ENCODE peak calls at places on chromosomes 11 and 22, in nine cellular contexts. Q is pancreas, V is HFF-Myc, F is lung, L is left lung, E is heart right ventricle, Z is fibroblast of the aortic adventitia, U is spleen, I is colonic mucosa. O is an unnamed sample.
A peak's percentile ranks its signal among the peaks of the same experiment; 100 is the strongest.

GRCh38 chr11:78995166-78995565 is 420.5 kb upstream of the NARS2 start:
- DNase-seq in Q (no peak), V (no peak), F (no peak), L (no peak), E (no peak), Z (no peak), U (no peak), I (no peak), O (no peak)

GRCh38 chr22:42811510-42811909 is 45.6 kb downstream of the ARFGAP3 start:
- DNase-seq in Q (no peak), V (no peak), F (peak; percentile 6), L (no peak), E (no peak), Z (no peak), U (no peak), I (no peak), O (no peak)

GRCh38 chr11:27472398-27473016 is at the start of gene LGR4:
- DNase-seq in Q (peak; percentile 97), V (peak; percentile 81), F (peak; percentile 85), L (peak; percentile 82), E (peak; percentile 89), Z (peak; percentile 91), U (peak; percentile 92), I (peak; percentile 98), O (peak; percentile 99)

GRCh38 chr11:35082322-35083180 is 56.4 kb upstream of the CD44 start:
- DNase-seq in Q (peak; percentile 68), V (peak; percentile 88), F (peak; percentile 71), L (peak; percentile 84), E (peak; percentile 46), Z (peak; percentile 81), U (peak; percentile 91), I (peak; percentile 59), O (peak; percentile 74)

GRCh38 chr11:69635210-69635609 is 5.7 kb upstream of the CCND1 start:
- DNase-seq in Q (no peak), V (no peak), F (no peak), L (no peak), E (no peak), Z (no peak), U (no peak), I (no peak), O (no peak)

GRCh38 chr22:43110927-43111623 is 525 bp downstream of the BIK start:
- DNase-seq in Q (peak; percentile 90), V (no peak), F (peak; percentile 41), L (peak; percentile 86), E (peak; percentile 33), Z (no peak), U (peak; percentile 84), I (peak; percentile 50), O (peak; percentile 59)

GRCh38 chr22:32660292-32660691 is 141.2 kb upstream of the TIMP3 start:
- DNase-seq in Q (peak; percentile 79), V (peak; percentile 47), F (peak; percentile 68), L (peak; percentile 82), E (peak; percentile 71), Z (peak; percentile 78), U (no peak), I (peak; percentile 74), O (peak; percentile 79)

GRCh38 chr11:124069429-124070401 is 28.6 kb upstream of the OR10G7 start:
- DNase-seq in Q (peak; percentile 58), V (peak; percentile 31), F (peak; percentile 44), L (peak; percentile 82), E (peak; percentile 24), Z (peak; percentile 53), U (peak; percentile 87), I (peak; percentile 59), O (peak; percentile 78)

GRCh38 chr11:116035972-116036371 is 531.8 kb upstream of the CADM1 start:
- DNase-seq in Q (no peak), V (no peak), F (no peak), L (no peak), E (no peak), Z (no peak), U (no peak), I (no peak), O (no peak)

GRCh38 chr11:129277216-129277838 is 85.2 kb upstream of the ARHGAP32 start:
- DNase-seq in Q (no peak), V (no peak), F (no peak), L (no peak), E (no peak), Z (peak; percentile 11), U (no peak), I (no peak), O (peak; percentile 27)
- H3K4me3 ChIP-seq in Q (no peak overlapping the region), V (no peak overlapping the region), F (no peak overlapping the region), L (no peak overlapping the region), E (no peak overlapping the region), Z (no peak overlapping the region), U (no peak overlapping the region), I (no peak overlapping the region), O (no peak overlapping the region)

DNA sequence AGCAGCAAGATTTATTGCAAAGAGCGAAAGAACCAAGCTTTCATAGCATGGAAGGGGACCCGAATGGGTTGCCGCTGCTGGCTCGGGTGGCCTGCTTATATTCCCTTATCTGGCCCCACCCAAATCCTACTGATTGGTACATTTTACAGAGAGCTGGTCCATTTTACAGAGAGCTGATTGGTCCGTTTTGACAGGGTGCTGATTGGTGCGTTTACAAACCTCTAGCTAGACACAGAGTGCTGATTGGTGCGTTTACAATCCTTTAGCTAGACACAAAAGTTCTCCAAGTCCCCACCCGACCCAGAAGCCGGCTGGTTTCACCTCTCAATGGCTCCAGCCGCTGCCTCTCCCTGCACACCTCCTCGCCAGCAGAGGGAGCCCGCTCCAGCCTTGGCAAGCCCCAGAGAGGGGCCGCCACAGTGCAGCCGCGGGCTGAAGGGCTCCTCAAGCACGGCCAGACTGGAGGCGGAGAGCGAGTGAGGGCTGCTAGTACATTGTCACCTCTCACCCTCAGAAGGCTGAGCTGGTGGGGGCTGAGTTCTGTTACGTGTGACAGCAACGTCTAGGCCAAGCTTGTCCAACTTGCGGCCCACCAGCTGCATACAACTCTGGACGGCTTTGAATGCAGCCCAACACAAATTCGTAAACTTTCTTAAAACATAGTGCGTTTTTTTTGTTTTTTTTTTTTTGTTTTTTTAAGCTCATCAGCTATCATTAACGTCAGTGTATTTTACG is 8.7 kb downstream of the PTH start:
- DNase-seq in Q (peak; percentile 77), V (no peak), F (peak; percentile 79), L (peak; percentile 90), E (peak; percentile 72), Z (peak; percentile 6), U (peak; percentile 88), I (peak; percentile 74), O (peak; percentile 71)
- TF ChIP-seq CTCF in Q (peak; percentile 22), V (peak; percentile 29), F (no peak), L (peak; percentile 18), E (peak; percentile 34), Z (peak; percentile 36), U (no peak), I (no peak), O (peak; percentile 66)

GRCh38 chr11:129819237-129819636 is 3.6 kb downstream of the TMEM45B start:
- DNase-seq in Q (no peak), V (no peak), F (no peak), L (no peak), E (no peak), Z (no peak), U (no peak), I (no peak), O (peak; percentile 74)

GRCh38 chr11:129815596-129816461 is at the start of gene TMEM45B:
- DNase-seq in Q (peak; percentile 79), V (no peak), F (peak; percentile 64), L (peak; percentile 89), E (no peak), Z (no peak), U (peak; percentile 78), I (peak; percentile 80), O (no peak)

GRCh38 chr11:129817282-129818051 is 1.8 kb downstream of the TMEM45B start:
- DNase-seq in Q (no peak), V (no peak), F (no peak), L (no peak), E (no peak), Z (no peak), U (no peak), I (peak; percentile 51), O (peak; percentile 39)

GRCh38 chr11:129813216-129813791 is 2.3 kb upstream of the TMEM45B start:
- DNase-seq in Q (no peak), V (no peak), F (no peak), L (no peak), E (no peak), Z (no peak), U (no peak), I (no peak), O (no peak)

GRCh38 chr11:129814244-129814992 is 1.2 kb upstream of the TMEM45B start:
- DNase-seq in Q (no peak), V (no peak), F (no peak), L (no peak), E (no peak), Z (no peak), U (peak; percentile 64), I (no peak), O (no peak)
- H3K4me3 ChIP-seq in Q (no peak overlapping the region), V (no peak overlapping the region), F (no peak overlapping the region), L (no peak overlapping the region), E (no peak overlapping the region), Z (no peak overlapping the region), U (no peak overlapping the region), I (no peak overlapping the region), O (no peak overlapping the region)

GRCh38 chr11:68016904-68017817 is 7.0 kb downstream of the ALDH3B1 start:
- DNase-seq in Q (peak; percentile 69), V (no peak), F (peak; percentile 58), L (peak; percentile 74), E (no peak), Z (no peak), U (no peak), I (no peak), O (no peak)
- TF ChIP-seq CTCF in Q (no peak), V (no peak), F (no peak), L (no peak), E (no peak), Z (no peak), U (no peak), I (no peak), O (no peak)

DNA sequence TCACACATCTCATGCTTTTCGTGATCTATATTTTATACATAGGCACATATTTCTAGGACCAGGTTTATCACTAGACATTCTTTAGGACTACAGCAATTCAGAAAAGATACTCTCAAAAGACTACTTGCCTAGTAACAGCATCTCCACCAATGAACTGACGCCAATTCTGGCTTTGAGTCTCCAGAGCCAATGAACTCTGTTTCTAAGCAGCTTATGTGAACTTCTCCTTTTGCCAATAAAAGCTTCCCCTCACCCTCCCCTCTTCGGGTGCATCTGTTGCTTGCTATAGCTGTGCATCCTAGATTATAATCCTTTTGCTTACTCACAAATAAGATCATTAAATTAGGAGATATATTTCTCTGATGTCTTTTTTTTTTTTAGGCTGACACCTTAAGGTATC is 11.4 kb upstream of the ANKK1 start:
- DNase-seq in Q (no peak), V (peak; percentile 17), F (no peak), L (no peak), E (no peak), Z (peak; percentile 34), U (no peak), I (no peak), O (no peak)
- H3K4me3 ChIP-seq in Q (no peak overlapping the region), V (no peak overlapping the region), F (no peak overlapping the region), L (no peak overlapping the region), E (no peak overlapping the region), Z (no peak overlapping the region), U (no peak overlapping the region), I (no peak overlapping the region), O (no peak overlapping the region)